ENCODE peak calls at places on chromosomes 13 and 19, in six cellular contexts. K is DND-41; J is CD8-positive, alpha-beta memory T cell; M is tibial artery; A is colonic mucosa; L is CD8-positive, alpha-beta T cell. H is an unnamed sample.

GRCh38 chr19:14944456-14944855 is 3.2 kb downstream of the OR7C2 start:
- DNase-seq in K (no peak), J (no peak), M (no peak), A (no peak), L (no peak), H (no peak)

GRCh38 chr13:110445183-110445582 is 116.3 kb downstream of the RAB20 start:
- DNase-seq in K (no peak), J (no peak), M (no peak), A (no peak), L (no peak), H (no peak)

GRCh38 chr19:33086955-33087354 is 6.0 kb downstream of the GPATCH1 start:
- DNase-seq in K (no peak), J (no peak), M (no peak), A (no peak), L (no peak), H (no peak)

GRCh38 chr13:64332048-64332447 is 2898.1 kb downstream of the PCDH9 start:
- DNase-seq in K (no peak), J (no peak), M (no peak), A (no peak), L (no peak), H (peak)

GRCh38 chr13:112637017-112637801 is 49.3 kb upstream of the TUBGCP3 start:
- DNase-seq in K (no peak), J (no peak), M (no peak), A (no peak), L (no peak), H (no peak)

GRCh38 chr19:18437481-18438330 is at the start of gene ISYNA1:
- DNase-seq in K (no peak), J (peak), M (no peak), A (peak), L (peak), H (no peak)

GRCh38 chr19:6674868-6675305 is 4.9 kb upstream of the TNFSF14 start:
- DNase-seq in K (peak), J (peak), M (peak), A (peak), L (peak), H (peak)

GRCh38 chr19:42254083-42254849 is 662 bp downstream of the ERF start:
- DNase-seq in K (peak), J (peak), M (peak), A (peak), L (peak), H (peak)

GRCh38 chr13:99269627-99270252 is 11.6 kb upstream of the GPR18 start:
- DNase-seq in K (no peak), J (no peak), M (no peak), A (no peak), L (peak), H (peak)

GRCh38 chr19:17322854-17323253 is 11.8 kb downstream of the ANO8 start:
- DNase-seq in K (no peak), J (no peak), M (no peak), A (peak), L (no peak), H (no peak)

GRCh38 chr19:2239771-2240770 is 3.4 kb downstream of the SF3A2 start:
- DNase-seq in K (peak), J (peak), M (no peak), A (no peak), L (peak), H (no peak)

GRCh38 chr19:17420267-17420924 is 549 bp downstream of the MVB12A start:
- DNase-seq in K (peak), J (no peak), M (peak), A (peak), L (peak), H (peak)

GRCh38 chr19:8569066-8569761 is 8.0 kb downstream of the MYO1F start:
- DNase-seq in K (peak), J (peak), M (no peak), A (peak), L (peak), H (peak)

GRCh38 chr13:50894042-50894441 is 15.5 kb upstream of the RNASEH2B start:
- DNase-seq in K (peak), J (no peak), M (no peak), A (no peak), L (no peak), H (no peak)

GRCh38 chr13:26280295-26280694 is 26.4 kb downstream of the CDK8 start:
- DNase-seq in K (no peak), J (no peak), M (no peak), A (no peak), L (no peak), H (no peak)

GRCh38 chr13:43936630-43937029 is 56.9 kb downstream of the LACC1 start:
- DNase-seq in K (no peak), J (no peak), M (no peak), A (no peak), L (no peak), H (no peak)

DNA sequence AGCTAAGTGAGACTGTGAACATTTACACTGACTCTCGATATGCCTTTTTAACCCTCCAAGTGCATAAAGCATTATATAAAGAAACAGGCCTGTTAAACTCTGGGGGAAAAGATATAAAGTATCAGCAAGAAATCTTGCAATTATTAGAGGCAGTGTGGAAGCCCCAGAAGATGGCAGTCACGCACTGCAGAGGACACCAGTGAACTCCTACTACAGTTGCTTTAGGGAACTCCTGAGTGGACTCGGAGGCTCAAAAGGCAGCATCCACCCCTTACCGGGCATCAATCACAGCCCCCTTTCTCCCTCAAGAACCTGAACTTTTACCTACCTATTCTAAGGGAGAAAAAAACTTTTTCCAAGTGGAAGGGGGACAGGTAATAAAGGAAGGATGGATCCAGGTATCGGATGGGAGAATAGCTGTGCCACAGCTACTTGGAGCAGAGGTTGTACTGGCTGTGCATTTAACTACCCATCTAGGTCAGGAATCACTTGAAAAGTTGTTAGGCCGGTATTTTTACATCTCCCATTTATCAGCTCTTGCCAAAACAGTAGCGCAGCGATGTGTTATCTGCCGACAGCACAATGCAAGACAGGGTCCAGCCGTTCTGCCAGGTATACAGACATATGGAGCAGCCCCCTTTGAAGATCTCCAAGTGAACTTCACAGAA is 80.1 kb downstream of the ZNF486 start:
- DNase-seq in K (peak), J (no peak), M (no peak), A (no peak), L (peak), H (peak)
- H3K27ac ChIP-seq in K (no peak), J (no peak), M (no peak), A (no peak), L (no peak), H (no peak)

DNA sequence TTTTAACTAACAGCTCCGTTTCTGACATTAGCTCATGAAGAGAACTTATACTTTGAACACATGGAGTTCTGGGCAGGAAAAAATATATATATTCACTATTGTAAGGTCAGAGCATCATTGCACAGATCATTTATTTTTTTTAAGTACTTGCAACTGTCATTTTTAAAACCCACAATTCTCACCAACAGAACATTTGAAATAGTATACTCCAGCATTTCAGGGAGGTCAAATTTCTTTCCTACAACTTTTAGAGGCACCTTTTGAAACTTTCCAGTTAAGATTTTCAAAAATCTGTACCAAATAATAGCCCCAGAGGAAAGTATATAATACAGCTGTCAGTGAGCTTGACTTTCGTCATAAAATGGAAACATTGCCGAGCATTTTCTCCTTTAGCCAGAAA is 10.9 kb downstream of the KCTD12 start:
- DNase-seq in K (no peak), J (no peak), M (no peak), A (no peak), L (no peak), H (no peak)
- H3K4me3 ChIP-seq in K (no peak), J (no peak), M (no peak), A (no peak), L (no peak), H (no peak)

GRCh38 chr19:48330012-48330681 is 4.8 kb downstream of the EMP3 start:
- DNase-seq in K (peak), J (peak), M (peak), A (peak), L (peak), H (no peak)

GRCh38 chr19:48321622-48322591 is 3.4 kb upstream of the EMP3 start:
- DNase-seq in K (peak), J (peak), M (peak), A (peak), L (peak), H (peak)

GRCh38 chr19:48329167-48329891 is 4.0 kb downstream of the EMP3 start:
- DNase-seq in K (peak), J (peak), M (no peak), A (no peak), L (peak), H (no peak)

GRCh38 chr19:48321372-48321621 is 4.1 kb upstream of the EMP3 start:
- DNase-seq in K (peak), J (peak), M (peak), A (peak), L (peak), H (peak)

GRCh38 chr19:48325265-48325910 is at the start of gene EMP3:
- DNase-seq in K (peak), J (peak), M (peak), A (peak), L (peak), H (peak)
- H3K27ac ChIP-seq in K (no peak), J (peak), M (peak), A (peak), L (peak), H (peak)

DNA sequence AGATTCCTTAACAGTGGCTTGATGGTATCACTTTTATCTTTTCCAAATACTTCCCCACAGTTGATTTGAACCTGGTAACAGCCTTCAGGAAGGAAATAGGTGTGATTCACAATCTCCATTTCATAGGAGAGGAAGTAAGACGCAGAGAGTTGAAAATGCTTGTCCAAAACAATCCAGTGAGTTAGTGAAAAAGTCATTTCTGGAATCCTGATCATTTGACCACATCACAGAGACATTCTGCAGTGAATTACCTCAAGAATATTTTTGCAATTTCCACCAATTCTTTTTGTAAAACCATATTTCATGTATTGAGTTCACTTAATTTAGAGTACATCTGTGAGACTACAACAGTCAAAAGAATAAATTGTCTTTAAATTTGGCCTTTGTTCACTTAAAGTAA is 292.8 kb downstream of the DCLK1 start:
- DNase-seq in K (no peak), J (no peak), M (no peak), A (no peak), L (no peak), H (no peak)
- H3K4me3 ChIP-seq in K (no peak), J (no peak), M (no peak), A (no peak), L (no peak), H (no peak)

DNA sequence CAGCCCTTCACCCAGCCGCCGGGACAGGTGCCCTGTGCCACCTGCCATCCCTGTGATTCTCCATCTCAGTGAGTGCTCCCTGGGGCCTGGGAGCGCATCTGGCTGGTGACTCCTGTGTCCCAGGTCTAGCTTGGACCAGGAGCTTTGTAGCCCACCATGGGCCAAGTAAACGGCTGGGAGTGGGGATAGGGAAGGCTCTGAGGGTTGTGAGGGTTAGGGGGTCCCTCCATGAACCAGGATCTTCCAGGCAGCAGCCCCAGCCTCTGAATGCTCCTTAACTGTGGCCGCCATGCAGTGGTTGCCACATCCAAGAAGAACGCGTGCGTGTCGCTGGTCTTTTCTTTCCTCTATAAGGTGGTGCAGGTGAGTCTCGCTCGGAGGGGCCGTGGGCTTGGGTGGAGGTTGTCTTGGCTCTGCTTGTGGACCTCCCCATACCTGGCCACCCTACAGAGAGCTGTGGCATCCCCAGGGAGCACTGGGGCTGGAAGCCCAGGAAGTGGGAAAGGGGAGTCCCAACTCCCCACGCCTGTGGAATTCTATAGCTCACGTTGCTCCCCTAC is 8.4 kb downstream of the AP1M1 start:
- DNase-seq in K (no peak), J (peak), M (no peak), A (no peak), L (peak), H (no peak)
- H3K27ac ChIP-seq in K (no peak), J (no peak), M (no peak), A (no peak), L (no peak), H (no peak)

GRCh38 chr19:21812448-21812847 is 23.5 kb downstream of the ZNF43 start:
- DNase-seq in K (no peak), J (no peak), M (no peak), A (no peak), L (no peak), H (no peak)
- H3K4me3 ChIP-seq in K (no peak), J (no peak), M (no peak), A (no peak), L (no peak), H (no peak)

GRCh38 chr13:37748913-37749312 is 120.7 kb downstream of the TRPC4 start:
- DNase-seq in K (no peak), J (no peak), M (no peak), A (no peak), L (no peak), H (no peak)
- H3K27ac ChIP-seq in K (no peak), J (no peak), M (no peak), A (no peak), L (no peak), H (no peak)

H was measured in SJCRH30.